ENCODE peak calls at places on chromosome 1, in seven cellular contexts. O, R, D, K, Z, W and J are unnamed samples.

GRCh38 chr1:153697191-153697872 is 18.8 kb downstream of the NPR1 start:
- DNase-seq in O (no peak), R (peak; percentile 89), D (peak; percentile 82), K (no peak), Z (no peak), W (peak; percentile 70), J (no peak)

GRCh38 chr1:40257313-40257687 is 736 bp upstream of the ZMPSTE24 start:
- DNase-seq in O (peak; percentile 7), R (no peak), D (peak; percentile 24), K (no peak), Z (no peak), W (no peak), J (no peak)

GRCh38 chr1:226827458-226827857 is 43.0 kb upstream of the PSEN2 start:
- DNase-seq in O (no peak), R (peak; percentile 50), D (peak; percentile 78), K (no peak), Z (no peak), W (no peak), J (no peak)

GRCh38 chr1:44926311-44926781 is 60.0 kb downstream of the EIF2B3 start:
- DNase-seq in O (no peak), R (no peak), D (no peak), K (no peak), Z (no peak), W (no peak), J (no peak)

GRCh38 chr1:207818971-207819451 is 67.2 kb downstream of the CD46 start:
- DNase-seq in O (no peak), R (no peak), D (no peak), K (no peak), Z (no peak), W (no peak), J (no peak)

GRCh38 chr1:226717256-226717909 is 21.7 kb downstream of the ITPKB start:
- DNase-seq in O (no peak), R (no peak), D (peak; percentile 38), K (no peak), Z (no peak), W (no peak), J (no peak)

GRCh38 chr1:227891223-227891954 is 56.3 kb downstream of the WNT9A start:
- DNase-seq in O (no peak), R (peak; percentile 40), D (no peak), K (no peak), Z (no peak), W (peak; percentile 18), J (no peak)

GRCh38 chr1:183267646-183268431 is 81.8 kb downstream of the LAMC2 start:
- DNase-seq in O (no peak), R (no peak), D (no peak), K (no peak), Z (no peak), W (no peak), J (no peak)